ENCODE peak calls at places on chromosomes 4 and X, in eight cellular contexts. One of them, this sample, is unnamed.
A peak's percentile ranks its signal among the peaks of the same experiment; 100 is the strongest.

GRCh38 chr4:92969650-92970370 is 666.0 kb downstream of the GRID2 start:
- DNase-seq in left ventricle myocardium inferior: no peak
- DNase-seq in brain microvascular endothelial cell: peak; percentile 7
- DNase-seq in iPS DF 6.9: no peak
- DNase-seq in tibial artery: no peak
- DNase-seq in colonic mucosa: no peak
- DNase-seq in astrocyte of the spinal cord: peak; percentile 94
- DNase-seq in cardiac fibroblast: peak; percentile 87
- DNase-seq in this sample: peak; percentile 88

GRCh38 chrX:34810364-34810763 is 132.2 kb upstream of the FAM47B start:
- DNase-seq in left ventricle myocardium inferior: no peak
- DNase-seq in colonic mucosa: no peak
- DNase-seq in cardiac fibroblast: peak; percentile 1
- DNase-seq in brain microvascular endothelial cell: no peak
- DNase-seq in astrocyte of the spinal cord: peak; percentile 61
- DNase-seq in iPS DF 6.9: no peak
- DNase-seq in tibial artery: no peak
- DNase-seq in this sample: peak; percentile 2

GRCh38 chr4:121176082-121176706 is 12.1 kb upstream of the TNIP3 start:
- DNase-seq in cardiac fibroblast: no peak
- DNase-seq in tibial artery: no peak
- DNase-seq in astrocyte of the spinal cord: no peak
- DNase-seq in brain microvascular endothelial cell: no peak
- DNase-seq in iPS DF 6.9: no peak
- DNase-seq in left ventricle myocardium inferior: no peak
- DNase-seq in colonic mucosa: no peak
- DNase-seq in this sample: no peak

GRCh38 chr4:118752551-118752950 is 67.4 kb downstream of the METTL14 start:
- DNase-seq in iPS DF 6.9: no peak
- DNase-seq in astrocyte of the spinal cord: no peak
- DNase-seq in brain microvascular endothelial cell: peak; percentile 41
- DNase-seq in tibial artery: no peak
- DNase-seq in left ventricle myocardium inferior: no peak
- DNase-seq in cardiac fibroblast: no peak
- DNase-seq in colonic mucosa: no peak
- DNase-seq in this sample: no peak

GRCh38 chrX:17459008-17459407 is 84.0 kb downstream of the NHS start:
- DNase-seq in brain microvascular endothelial cell: no peak
- DNase-seq in iPS DF 6.9: no peak
- DNase-seq in astrocyte of the spinal cord: peak; percentile 65
- DNase-seq in colonic mucosa: no peak
- DNase-seq in tibial artery: peak; percentile 71
- DNase-seq in cardiac fibroblast: peak; percentile 70
- DNase-seq in left ventricle myocardium inferior: peak; percentile 15
- DNase-seq in this sample: no peak

GRCh38 chrX:2710496-2710895 is 19.4 kb downstream of the CD99 start:
- DNase-seq in brain microvascular endothelial cell: peak; percentile 63
- DNase-seq in cardiac fibroblast: no peak
- DNase-seq in iPS DF 6.9: no peak
- DNase-seq in left ventricle myocardium inferior: no peak
- DNase-seq in colonic mucosa: no peak
- DNase-seq in astrocyte of the spinal cord: no peak
- DNase-seq in tibial artery: no peak
- DNase-seq in this sample: no peak

GRCh38 chrX:123185714-123186113 is 1.6 kb downstream of the GRIA3 start:
- DNase-seq in astrocyte of the spinal cord: no peak
- DNase-seq in brain microvascular endothelial cell: no peak
- DNase-seq in iPS DF 6.9: no peak
- DNase-seq in left ventricle myocardium inferior: no peak
- DNase-seq in tibial artery: no peak
- DNase-seq in colonic mucosa: no peak
- DNase-seq in cardiac fibroblast: no peak
- DNase-seq in this sample: no peak

GRCh38 chr4:63528592-63528991 is 880.7 kb downstream of the TECRL start:
- DNase-seq in brain microvascular endothelial cell: no peak
- DNase-seq in astrocyte of the spinal cord: no peak
- DNase-seq in iPS DF 6.9: no peak
- DNase-seq in colonic mucosa: no peak
- DNase-seq in cardiac fibroblast: peak; percentile 3
- DNase-seq in tibial artery: no peak
- DNase-seq in left ventricle myocardium inferior: no peak
- DNase-seq in this sample: no peak

GRCh38 chrX:72270316-72270866 is 6.7 kb downstream of the RPS4X start:
- DNase-seq in iPS DF 6.9: no peak
- DNase-seq in astrocyte of the spinal cord: no peak
- DNase-seq in colonic mucosa: no peak
- DNase-seq in brain microvascular endothelial cell: no peak
- DNase-seq in tibial artery: no peak
- DNase-seq in cardiac fibroblast: no peak
- DNase-seq in left ventricle myocardium inferior: no peak
- DNase-seq in this sample: no peak

GRCh38 chr4:81468685-81469084 is 3.0 kb downstream of the RASGEF1B start:
- DNase-seq in cardiac fibroblast: no peak
- DNase-seq in brain microvascular endothelial cell: no peak
- DNase-seq in tibial artery: no peak
- DNase-seq in left ventricle myocardium inferior: no peak
- DNase-seq in iPS DF 6.9: no peak
- DNase-seq in colonic mucosa: no peak
- DNase-seq in astrocyte of the spinal cord: no peak
- DNase-seq in this sample: no peak

GRCh38 chrX:120242807-120243206 is 7.8 kb upstream of the ZBTB33 start:
- DNase-seq in cardiac fibroblast: no peak
- DNase-seq in tibial artery: no peak
- DNase-seq in colonic mucosa: no peak
- DNase-seq in left ventricle myocardium inferior: no peak
- DNase-seq in iPS DF 6.9: no peak
- DNase-seq in brain microvascular endothelial cell: no peak
- DNase-seq in astrocyte of the spinal cord: no peak
- DNase-seq in this sample: no peak

GRCh38 chr4:112736718-112737135 is 99.8 kb downstream of the LARP7 start:
- DNase-seq in astrocyte of the spinal cord: no peak
- DNase-seq in cardiac fibroblast: no peak
- DNase-seq in left ventricle myocardium inferior: no peak
- DNase-seq in brain microvascular endothelial cell: no peak
- DNase-seq in iPS DF 6.9: no peak
- DNase-seq in tibial artery: no peak
- DNase-seq in colonic mucosa: no peak
- DNase-seq in this sample: no peak

GRCh38 chr4:56466910-56467283 is 520 bp upstream of the SRP72 start:
- DNase-seq in tibial artery: no peak
- DNase-seq in left ventricle myocardium inferior: no peak
- DNase-seq in astrocyte of the spinal cord: no peak
- DNase-seq in brain microvascular endothelial cell: no peak
- DNase-seq in colonic mucosa: no peak
- DNase-seq in cardiac fibroblast: no peak
- DNase-seq in iPS DF 6.9: no peak
- DNase-seq in this sample: no peak

GRCh38 chr4:76955187-76955586 is 5.6 kb downstream of the SEPTIN11 start:
- DNase-seq in cardiac fibroblast: peak; percentile 95
- DNase-seq in iPS DF 6.9: no peak
- DNase-seq in left ventricle myocardium inferior: no peak
- DNase-seq in astrocyte of the spinal cord: peak; percentile 58
- DNase-seq in colonic mucosa: no peak
- DNase-seq in brain microvascular endothelial cell: no peak
- DNase-seq in tibial artery: no peak
- DNase-seq in this sample: peak; percentile 69

GRCh38 chr4:51943221-51943620 is 76.9 kb downstream of the LRRC66 start:
- DNase-seq in astrocyte of the spinal cord: no peak
- DNase-seq in colonic mucosa: no peak
- DNase-seq in iPS DF 6.9: no peak
- DNase-seq in tibial artery: no peak
- DNase-seq in left ventricle myocardium inferior: no peak
- DNase-seq in brain microvascular endothelial cell: no peak
- DNase-seq in cardiac fibroblast: peak; percentile 10
- DNase-seq in this sample: no peak

GRCh38 chrX:99172958-99173357 is 1237.1 kb downstream of the PCDH19 start:
- DNase-seq in left ventricle myocardium inferior: no peak
- DNase-seq in astrocyte of the spinal cord: no peak
- DNase-seq in colonic mucosa: no peak
- DNase-seq in cardiac fibroblast: no peak
- DNase-seq in brain microvascular endothelial cell: no peak
- DNase-seq in iPS DF 6.9: no peak
- DNase-seq in tibial artery: no peak
- DNase-seq in this sample: no peak

GRCh38 chr4:19945501-19945900 is 306.2 kb upstream of the SLIT2 start:
- DNase-seq in cardiac fibroblast: no peak
- DNase-seq in tibial artery: no peak
- DNase-seq in left ventricle myocardium inferior: no peak
- DNase-seq in iPS DF 6.9: no peak
- DNase-seq in colonic mucosa: no peak
- DNase-seq in astrocyte of the spinal cord: no peak
- DNase-seq in brain microvascular endothelial cell: no peak
- DNase-seq in this sample: no peak

GRCh38 chr4:128338634-128339355 is 51.2 kb upstream of the PGRMC2 start:
- DNase-seq in iPS DF 6.9: no peak
- DNase-seq in tibial artery: no peak
- DNase-seq in cardiac fibroblast: peak; percentile 87
- DNase-seq in brain microvascular endothelial cell: peak; percentile 92
- DNase-seq in astrocyte of the spinal cord: peak; percentile 80
- DNase-seq in colonic mucosa: no peak
- DNase-seq in left ventricle myocardium inferior: no peak
- DNase-seq in this sample: peak; percentile 71

GRCh38 chrX:106415276-106415895 is 196.4 kb upstream of the RADX start:
- DNase-seq in colonic mucosa: peak; percentile 23
- DNase-seq in left ventricle myocardium inferior: no peak
- DNase-seq in astrocyte of the spinal cord: peak; percentile 26
- DNase-seq in brain microvascular endothelial cell: peak; percentile 23
- DNase-seq in cardiac fibroblast: peak; percentile 26
- DNase-seq in iPS DF 6.9: no peak
- DNase-seq in tibial artery: no peak
- DNase-seq in this sample: no peak

GRCh38 chr4:44446801-44447562 is 1.6 kb downstream of the KCTD8 start:
- DNase-seq in astrocyte of the spinal cord: no peak
- DNase-seq in cardiac fibroblast: peak; percentile 0
- DNase-seq in left ventricle myocardium inferior: no peak
- DNase-seq in colonic mucosa: peak; percentile 16
- DNase-seq in brain microvascular endothelial cell: no peak
- DNase-seq in tibial artery: no peak
- DNase-seq in iPS DF 6.9: peak; percentile 9
- DNase-seq in this sample: no peak

GRCh38 chrX:102627640-102628039 is 23.6 kb upstream of the GPRASP1 start:
- DNase-seq in astrocyte of the spinal cord: no peak
- DNase-seq in tibial artery: no peak
- DNase-seq in iPS DF 6.9: no peak
- DNase-seq in brain microvascular endothelial cell: no peak
- DNase-seq in left ventricle myocardium inferior: no peak
- DNase-seq in cardiac fibroblast: no peak
- DNase-seq in colonic mucosa: no peak
- DNase-seq in this sample: no peak

GRCh38 chrX:55818673-55819375 is 101.3 kb downstream of the RRAGB start:
- DNase-seq in iPS DF 6.9: no peak
- DNase-seq in brain microvascular endothelial cell: no peak
- DNase-seq in left ventricle myocardium inferior: no peak
- DNase-seq in tibial artery: no peak
- DNase-seq in colonic mucosa: no peak
- DNase-seq in astrocyte of the spinal cord: no peak
- DNase-seq in cardiac fibroblast: no peak
- DNase-seq in this sample: no peak

GRCh38 chr4:1711055-1711905 is 839 bp downstream of the SLBP start:
- DNase-seq in astrocyte of the spinal cord: peak; percentile 44
- DNase-seq in cardiac fibroblast: peak; percentile 62
- DNase-seq in tibial artery: peak; percentile 85
- DNase-seq in colonic mucosa: peak; percentile 79
- DNase-seq in iPS DF 6.9: no peak
- DNase-seq in left ventricle myocardium inferior: peak; percentile 50
- DNase-seq in brain microvascular endothelial cell: peak; percentile 44
- DNase-seq in this sample: no peak

GRCh38 chrX:130615941-130616340 is 214.2 kb downstream of the RBMX2 start:
- DNase-seq in iPS DF 6.9: no peak
- DNase-seq in left ventricle myocardium inferior: no peak
- DNase-seq in cardiac fibroblast: no peak
- DNase-seq in colonic mucosa: no peak
- DNase-seq in tibial artery: no peak
- DNase-seq in astrocyte of the spinal cord: no peak
- DNase-seq in brain microvascular endothelial cell: no peak
- DNase-seq in this sample: no peak

GRCh38 chrX:120264315-120264714 is 13.7 kb downstream of the ZBTB33 start:
- DNase-seq in colonic mucosa: no peak
- DNase-seq in iPS DF 6.9: no peak
- DNase-seq in brain microvascular endothelial cell: no peak
- DNase-seq in left ventricle myocardium inferior: no peak
- DNase-seq in cardiac fibroblast: no peak
- DNase-seq in astrocyte of the spinal cord: no peak
- DNase-seq in tibial artery: no peak
- DNase-seq in this sample: no peak

GRCh38 chrX:135910251-135910650 is 16.7 kb downstream of the SAGE1 start:
- DNase-seq in left ventricle myocardium inferior: no peak
- DNase-seq in colonic mucosa: no peak
- DNase-seq in cardiac fibroblast: no peak
- DNase-seq in brain microvascular endothelial cell: no peak
- DNase-seq in iPS DF 6.9: no peak
- DNase-seq in astrocyte of the spinal cord: no peak
- DNase-seq in tibial artery: no peak
- DNase-seq in this sample: no peak
- H3K4me3 ChIP-seq in left ventricle myocardium inferior: no peak overlapping the region
- H3K4me3 ChIP-seq in colonic mucosa: no peak overlapping the region
- H3K4me3 ChIP-seq in cardiac fibroblast: no peak overlapping the region
- H3K4me3 ChIP-seq in brain microvascular endothelial cell: no peak overlapping the region
- H3K4me3 ChIP-seq in iPS DF 6.9: no peak overlapping the region
- H3K4me3 ChIP-seq in astrocyte of the spinal cord: no peak overlapping the region
- H3K4me3 ChIP-seq in tibial artery: no peak overlapping the region
- H3K4me3 ChIP-seq in this sample: no peak overlapping the region

GRCh38 chr4:124459196-124459921 is 253.2 kb downstream of the ANKRD50 start:
- DNase-seq in brain microvascular endothelial cell: no peak
- DNase-seq in colonic mucosa: no peak
- DNase-seq in tibial artery: no peak
- DNase-seq in iPS DF 6.9: peak; percentile 29
- DNase-seq in left ventricle myocardium inferior: no peak
- DNase-seq in cardiac fibroblast: peak; percentile 20
- DNase-seq in astrocyte of the spinal cord: no peak
- DNase-seq in this sample: no peak
- H3K4me3 ChIP-seq in brain microvascular endothelial cell: no peak overlapping the region
- H3K4me3 ChIP-seq in colonic mucosa: no peak overlapping the region
- H3K4me3 ChIP-seq in tibial artery: no peak overlapping the region
- H3K4me3 ChIP-seq in iPS DF 6.9: no peak overlapping the region
- H3K4me3 ChIP-seq in left ventricle myocardium inferior: peak overlapping the region; percentile 22
- H3K4me3 ChIP-seq in cardiac fibroblast: no peak overlapping the region
- H3K4me3 ChIP-seq in astrocyte of the spinal cord: no peak overlapping the region
- H3K4me3 ChIP-seq in this sample: no peak overlapping the region

GRCh38 chr4:109662786-109663185 is 40.5 kb downstream of the CASP6 start:
- DNase-seq in tibial artery: no peak
- DNase-seq in colonic mucosa: no peak
- DNase-seq in astrocyte of the spinal cord: no peak
- DNase-seq in iPS DF 6.9: no peak
- DNase-seq in cardiac fibroblast: no peak
- DNase-seq in brain microvascular endothelial cell: no peak
- DNase-seq in left ventricle myocardium inferior: no peak
- DNase-seq in this sample: no peak
- H3K4me3 ChIP-seq in tibial artery: no peak overlapping the region
- H3K4me3 ChIP-seq in colonic mucosa: no peak overlapping the region
- H3K4me3 ChIP-seq in astrocyte of the spinal cord: no peak overlapping the region
- H3K4me3 ChIP-seq in iPS DF 6.9: no peak overlapping the region
- H3K4me3 ChIP-seq in cardiac fibroblast: no peak overlapping the region
- H3K4me3 ChIP-seq in brain microvascular endothelial cell: no peak overlapping the region
- H3K4me3 ChIP-seq in left ventricle myocardium inferior: no peak overlapping the region
- H3K4me3 ChIP-seq in this sample: no peak overlapping the region

DNA sequence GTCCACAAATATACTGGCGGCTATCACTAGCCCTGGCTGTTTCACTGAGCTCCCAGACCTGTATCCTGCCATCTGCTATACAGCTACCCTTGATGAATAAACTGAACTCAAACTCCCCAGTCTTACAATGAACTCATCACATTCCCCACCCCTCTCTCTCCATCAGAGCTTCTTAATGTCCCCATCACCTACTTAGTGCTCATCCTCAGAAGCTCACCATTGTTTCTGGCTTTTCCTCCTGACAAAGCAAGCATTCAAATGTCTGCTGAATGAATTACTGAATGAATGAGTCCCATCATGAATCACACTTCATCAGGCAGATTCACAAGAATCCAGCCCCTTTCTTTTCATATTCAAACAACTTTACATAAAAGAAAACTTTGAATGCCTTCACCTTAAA is 5.6 kb upstream of the DGAT2L6 start:
- DNase-seq in cardiac fibroblast: no peak
- DNase-seq in tibial artery: no peak
- DNase-seq in left ventricle myocardium inferior: no peak
- DNase-seq in astrocyte of the spinal cord: no peak
- DNase-seq in iPS DF 6.9: no peak
- DNase-seq in brain microvascular endothelial cell: no peak
- DNase-seq in colonic mucosa: no peak
- DNase-seq in this sample: no peak
- H3K4me3 ChIP-seq in cardiac fibroblast: no peak overlapping the region
- H3K4me3 ChIP-seq in tibial artery: no peak overlapping the region
- H3K4me3 ChIP-seq in left ventricle myocardium inferior: no peak overlapping the region
- H3K4me3 ChIP-seq in astrocyte of the spinal cord: no peak overlapping the region
- H3K4me3 ChIP-seq in iPS DF 6.9: no peak overlapping the region
- H3K4me3 ChIP-seq in brain microvascular endothelial cell: no peak overlapping the region
- H3K4me3 ChIP-seq in colonic mucosa: no peak overlapping the region
- H3K4me3 ChIP-seq in this sample: no peak overlapping the region

This sample was measured in skeletal muscle cell.